ENCODE peak calls at places on chromosomes 5 and 9, in seven cellular contexts. K is activated T-helper 1 cell treated with Interleukin-2 at 50 U/mL for 16 hours; U is CD4-positive, CD25-positive, alpha-beta regulatory T cell; R is stimulated activated naive CD4-positive, alpha-beta T cell; E is GM03348; S is cardiac muscle cell; P is kidney epithelial cell. M is an unnamed sample.

GRCh38 chr9:91163773-91164471 is 197.8 kb downstream of the AUH start:
- DNase-seq in S (no peak), R (no peak), U (no peak), P (no peak), E (no peak), K (no peak), M (no peak)

GRCh38 chr5:164962302-164962961 is 1457.0 kb downstream of the MAT2B start:
- DNase-seq in U (no peak), R (no peak), E (no peak), K (no peak), P (no peak), S (no peak), M (no peak)

GRCh38 chr5:93831449-93831848 is 90.0 kb upstream of the POU5F2 start:
- DNase-seq in U (no peak), S (no peak), E (peak; percentile 82), K (no peak), P (peak; percentile 0), R (no peak), M (no peak)

GRCh38 chr5:126394211-126394828 is 28.9 kb upstream of the GRAMD2B start:
- DNase-seq in R (no peak), K (no peak), U (no peak), S (no peak), E (no peak), P (no peak), M (no peak)

GRCh38 chr9:468766-469496 is 254.3 kb downstream of the DOCK8 start:
- DNase-seq in P (no peak), U (no peak), S (no peak), E (no peak), R (peak; percentile 23), K (no peak), M (no peak)

GRCh38 chr5:148482697-148483462 is 99.1 kb downstream of the FBXO38 start:
- DNase-seq in E (peak; percentile 67), S (peak; percentile 53), R (peak; percentile 44), P (no peak), K (peak; percentile 10), U (peak; percentile 5), M (peak; percentile 55)

GRCh38 chr9:116287721-116288120 is 134.1 kb downstream of the PAPPA start:
- DNase-seq in R (no peak), P (no peak), E (peak; percentile 56), U (no peak), K (no peak), S (no peak), M (no peak)

GRCh38 chr9:129888085-129888808 is 53.0 kb downstream of the USP20 start:
- DNase-seq in K (peak; percentile 89), S (no peak), R (peak; percentile 93), P (no peak), E (no peak), U (peak; percentile 87), M (no peak)

GRCh38 chr5:171693397-171693796 is 92.2 kb upstream of the SMIM23 start:
- DNase-seq in R (no peak), P (no peak), S (no peak), E (no peak), K (no peak), U (no peak), M (no peak)

GRCh38 chr5:91937121-91937520 is 554.0 kb upstream of the ARRDC3 start:
- DNase-seq in K (no peak), S (no peak), R (no peak), E (no peak), U (no peak), P (no peak), M (no peak)

GRCh38 chr5:45411971-45412612 is 284.1 kb downstream of the HCN1 start:
- DNase-seq in E (no peak), P (peak; percentile 14), K (no peak), S (no peak), U (no peak), R (no peak), M (no peak)

GRCh38 chr5:81787843-81788242 is 36.9 kb upstream of the SSBP2 start:
- DNase-seq in E (peak; percentile 40), K (no peak), P (peak; percentile 9), R (no peak), S (peak; percentile 50), U (no peak), M (no peak)

GRCh38 chr5:84437673-84438315 is 53.1 kb upstream of the EDIL3 start:
- DNase-seq in R (no peak), S (no peak), U (no peak), K (no peak), P (peak; percentile 44), E (peak; percentile 51), M (no peak)

GRCh38 chr9:68500457-68501158 is 40.1 kb downstream of the TMEM252 start:
- DNase-seq in P (no peak), R (no peak), K (no peak), E (peak; percentile 13), U (no peak), S (no peak), M (no peak)

GRCh38 chr5:171744882-171745281 is 40.7 kb upstream of the SMIM23 start:
- DNase-seq in R (no peak), K (no peak), S (no peak), U (no peak), P (no peak), E (no peak), M (no peak)

GRCh38 chr5:2039180-2039531 is 156.4 kb upstream of the IRX4 start:
- DNase-seq in K (no peak), U (no peak), P (no peak), R (no peak), E (no peak), S (peak; percentile 15), M (no peak)

GRCh38 chr9:98186236-98186635 is 6.2 kb downstream of the CORO2A start:
- DNase-seq in S (no peak), E (no peak), U (no peak), K (no peak), R (no peak), P (no peak), M (no peak)

GRCh38 chr5:58135571-58136335 is 324.1 kb downstream of the PLK2 start:
- DNase-seq in K (no peak), U (no peak), R (no peak), P (no peak), S (no peak), E (peak; percentile 21), M (no peak)

GRCh38 chr9:120891255-120891954 is 14.4 kb upstream of the PHF19 start:
- DNase-seq in E (no peak), P (no peak), R (peak; percentile 67), S (no peak), K (peak; percentile 65), U (peak; percentile 56), M (no peak)

GRCh38 chr9:75979362-75979761 is 88.9 kb downstream of the PCSK5 start:
- DNase-seq in E (peak; percentile 31), R (no peak), U (no peak), K (no peak), P (no peak), S (peak; percentile 11), M (peak; percentile 59)

GRCh38 chr5:140591747-140592372 is 27.2 kb downstream of the SLC35A4 start:
- DNase-seq in P (no peak), K (no peak), U (no peak), E (peak; percentile 67), S (no peak), R (no peak), M (no peak)

GRCh38 chr5:125704888-125705287 is 718.3 kb upstream of the GRAMD2B start:
- DNase-seq in S (no peak), K (no peak), U (no peak), E (no peak), R (no peak), P (no peak), M (no peak)

GRCh38 chr5:167998148-167998767 is 293.2 kb upstream of the WWC1 start:
- DNase-seq in K (no peak), E (no peak), U (no peak), R (no peak), S (no peak), P (peak; percentile 49), M (no peak)

GRCh38 chr5:39364367-39364766 is at the start of gene C9:
- DNase-seq in U (no peak), S (no peak), R (no peak), E (no peak), K (no peak), P (no peak), M (no peak)

GRCh38 chr9:112029921-112030444 is 133.4 kb downstream of the UGCG start:
- DNase-seq in S (peak; percentile 14), P (peak; percentile 88), E (peak; percentile 41), K (no peak), U (no peak), R (no peak), M (peak; percentile 47)

GRCh38 chr9:35798658-35799366 is 7.4 kb downstream of the NPR2 start:
- DNase-seq in P (peak; percentile 88), R (no peak), U (no peak), K (no peak), S (no peak), E (peak; percentile 44), M (no peak)

GRCh38 chr5:168085321-168086040 is 206.0 kb upstream of the WWC1 start:
- DNase-seq in K (no peak), R (no peak), P (no peak), E (peak; percentile 61), U (no peak), S (peak; percentile 29), M (no peak)

GRCh38 chr5:177194278-177194677 is 60.7 kb downstream of the NSD1 start:
- DNase-seq in R (no peak), P (peak; percentile 94), U (no peak), E (peak; percentile 63), K (no peak), S (peak; percentile 38), M (no peak)

GRCh38 chr5:73365301-73365853 is 83.2 kb downstream of the FOXD1 start:
- DNase-seq in K (no peak), R (no peak), U (no peak), S (no peak), P (no peak), E (peak; percentile 71), M (no peak)

M was measured in HuH-7.